ENCODE peak calls at places on chromosome 16, in six cellular contexts. D is GM19239; F is NCI-H1417; E is lung; C is astrocyte of the cerebellum; B is stimulated activated CD8-positive, alpha-beta memory T cell treated with anti-CD3 and anti-CD28 coated beads, Interleukin-12 subunit alpha, Interleukin-12 subunit beta, amount 100 ng/mL, for 4 hours. S is an unnamed sample.
A peak's percentile ranks its signal among the peaks of the same experiment; 100 is the strongest.

GRCh38 chr16:14565688-14566025 is 64.4 kb downstream of the PARN start:
- DNase-seq in D (no peak), F (no peak), E (no peak), C (no peak), B (no peak), S (no peak)

GRCh38 chr16:709651-710499 is 4.3 kb upstream of the FBXL16 start:
- DNase-seq in D (no peak), F (peak; percentile 99), E (no peak), C (no peak), B (no peak), S (peak; percentile 92)

GRCh38 chr16:28090646-28091377 is 27.3 kb upstream of the GSG1L start:
- DNase-seq in D (no peak), F (no peak), E (no peak), C (no peak), B (no peak), S (no peak)

GRCh38 chr16:3691778-3692177 is 25.5 kb downstream of the TRAP1 start:
- DNase-seq in D (no peak), F (no peak), E (no peak), C (no peak), B (no peak), S (no peak)

GRCh38 chr16:87201052-87201451 is 116.1 kb downstream of the C16orf95 start:
- DNase-seq in D (no peak), F (no peak), E (peak; percentile 50), C (peak; percentile 98), B (no peak), S (no peak)

GRCh38 chr16:81632392-81633146 is 146.5 kb upstream of the PLCG2 start:
- DNase-seq in D (no peak), F (no peak), E (peak; percentile 43), C (peak; percentile 60), B (peak; percentile 65), S (no peak)

GRCh38 chr16:13100970-13101369 is 199.6 kb downstream of the SHISA9 start:
- DNase-seq in D (no peak), F (no peak), E (no peak), C (no peak), B (no peak), S (no peak)

GRCh38 chr16:85395913-85396878 is 216.9 kb upstream of the GSE1 start:
- DNase-seq in D (no peak), F (no peak), E (no peak), C (no peak), B (no peak), S (peak; percentile 79)

GRCh38 chr16:68332411-68333121 is 21.7 kb downstream of the PRMT7 start:
- DNase-seq in D (no peak), F (peak; percentile 59), E (peak; percentile 59), C (peak; percentile 33), B (no peak), S (no peak)

GRCh38 chr16:16033208-16033717 is 83.8 kb downstream of the ABCC1 start:
- DNase-seq in D (no peak), F (no peak), E (no peak), C (no peak), B (no peak), S (no peak)

GRCh38 chr16:63776437-63776836 is 1345.4 kb downstream of the CDH11 start:
- DNase-seq in D (no peak), F (no peak), E (no peak), C (no peak), B (no peak), S (no peak)

GRCh38 chr16:12468552-12468951 is 335.1 kb downstream of the CPPED1 start:
- DNase-seq in D (no peak), F (no peak), E (no peak), C (no peak), B (no peak), S (no peak)

GRCh38 chr16:68286153-68287074 is 22.1 kb downstream of the SLC7A6 start:
- DNase-seq in D (no peak), F (no peak), E (no peak), C (no peak), B (no peak), S (no peak)

GRCh38 chr16:16052916-16053315 is 103.5 kb downstream of the ABCC1 start:
- DNase-seq in D (no peak), F (no peak), E (no peak), C (no peak), B (no peak), S (no peak)

GRCh38 chr16:50696575-50697420 is 3.4 kb downstream of the NOD2 start:
- DNase-seq in D (peak; percentile 76), F (no peak), E (peak; percentile 80), C (no peak), B (peak; percentile 28), S (no peak)

GRCh38 chr16:77585852-77586251 is 136.5 kb upstream of the NUDT7 start:
- DNase-seq in D (no peak), F (no peak), E (no peak), C (peak; percentile 92), B (no peak), S (no peak)

GRCh38 chr16:88719267-88719932 is 13.1 kb downstream of the CTU2 start:
- DNase-seq in D (no peak), F (no peak), E (no peak), C (no peak), B (no peak), S (no peak)

GRCh38 chr16:49757744-49758069 is 98.2 kb downstream of the ZNF423 start:
- DNase-seq in D (no peak), F (no peak), E (no peak), C (no peak), B (no peak), S (no peak)

S was measured in DMS153.